ENCODE peak calls at places on chromosomes 6 and 20, in four cellular contexts. A, E, F and L are unnamed samples.

GRCh38 chr6:158131926-158132325 is 36.1 kb downstream of the SERAC1 start:
- DNase-seq in A (peak; percentile 58), E (no peak), F (no peak), L (no peak)

GRCh38 chr6:111423960-111424846 is 58.8 kb downstream of the REV3L start:
- DNase-seq in A (no peak), E (no peak), F (no peak), L (no peak)

GRCh38 chr20:41571006-41571405 is 47.2 kb downstream of the CHD6 start:
- DNase-seq in A (no peak), E (no peak), F (no peak), L (no peak)

GRCh38 chr6:33320315-33321181 is 3.0 kb upstream of the ZBTB22 start:
- DNase-seq in A (no peak), E (no peak), F (no peak), L (no peak)

GRCh38 chr6:133235219-133235618 is 5.9 kb upstream of the EYA4 start:
- DNase-seq in A (no peak), E (no peak), F (no peak), L (no peak)

GRCh38 chr6:40874495-40874894 is 164.5 kb downstream of the UNC5CL start:
- DNase-seq in A (no peak), E (no peak), F (peak; percentile 58), L (no peak)

GRCh38 chr6:117548797-117549301 is 53.5 kb downstream of the GOPC start:
- DNase-seq in A (peak; percentile 77), E (no peak), F (no peak), L (no peak)

GRCh38 chr20:10402938-10403593 is 31.0 kb downstream of the MKKS start:
- DNase-seq in A (no peak), E (no peak), F (no peak), L (no peak)

GRCh38 chr6:157196391-157196790 is 126.9 kb downstream of the TMEM242 start:
- DNase-seq in A (no peak), E (no peak), F (no peak), L (no peak)

GRCh38 chr20:32479012-32479411 is 106.1 kb downstream of the NOL4L start:
- DNase-seq in A (no peak), E (no peak), F (no peak), L (no peak)

GRCh38 chr6:119445666-119446622 is 96.4 kb upstream of the MAN1A1 start:
- DNase-seq in A (no peak), E (no peak), F (no peak), L (no peak)

GRCh38 chr6:108714012-108714773 is 134.0 kb upstream of the ARMC2 start:
- DNase-seq in A (no peak), E (no peak), F (no peak), L (no peak)

GRCh38 chr20:51801220-51801991 is 915 bp downstream of the SALL4 start:
- DNase-seq in A (no peak), E (no peak), F (peak; percentile 71), L (no peak)

GRCh38 chr6:170038717-170039116 is 252.2 kb downstream of the DLL1 start:
- DNase-seq in A (no peak), E (no peak), F (no peak), L (no peak)

GRCh38 chr6:47680056-47680455 is 18.3 kb upstream of the ADGRF4 start:
- DNase-seq in A (no peak), E (no peak), F (no peak), L (no peak)

GRCh38 chr20:24388828-24389325 is 80.6 kb upstream of the SYNDIG1 start:
- DNase-seq in A (no peak), E (no peak), F (no peak), L (no peak)

GRCh38 chr6:71533939-71534379 is 245.3 kb downstream of the OGFRL1 start:
- DNase-seq in A (peak; percentile 2), E (no peak), F (no peak), L (peak; percentile 3)

GRCh38 chr6:134026597-134026996 is 25.8 kb downstream of the SLC2A12 start:
- DNase-seq in A (no peak), E (no peak), F (no peak), L (no peak)

GRCh38 chr20:46931699-46932098 is 37.1 kb downstream of the EYA2 start:
- DNase-seq in A (no peak), E (no peak), F (no peak), L (no peak)

GRCh38 chr6:13375360-13375878 is 47.1 kb upstream of the TBC1D7 start:
- DNase-seq in A (no peak), E (peak; percentile 95), F (no peak), L (no peak)

GRCh38 chr20:25058797-25059486 is 1.0 kb upstream of the ACSS1 start:
- DNase-seq in A (peak; percentile 44), E (no peak), F (no peak), L (no peak)

GRCh38 chr6:165725201-165725600 is 62.2 kb upstream of the PDE10A start:
- DNase-seq in A (no peak), E (no peak), F (no peak), L (no peak)

GRCh38 chr6:113662049-113662655 is 195.0 kb upstream of the MARCKS start:
- DNase-seq in A (no peak), E (no peak), F (no peak), L (no peak)

GRCh38 chr6:93829009-93829408 is 409.6 kb upstream of the EPHA7 start:
- DNase-seq in A (no peak), E (no peak), F (no peak), L (no peak)

GRCh38 chr6:22392711-22393110 is 95.9 kb upstream of the PRL start:
- DNase-seq in A (no peak), E (no peak), F (no peak), L (no peak)

GRCh38 chr6:135163440-135163738 is 17.7 kb upstream of the MYB start:
- DNase-seq in A (no peak), E (peak; percentile 84), F (no peak), L (no peak)

GRCh38 chr20:824916-825315 is 8.6 kb upstream of the FAM110A start:
- DNase-seq in A (no peak), E (no peak), F (no peak), L (no peak)

GRCh38 chr6:57029213-57029612 is 17.3 kb upstream of the KIAA1586 start:
- DNase-seq in A (no peak), E (no peak), F (no peak), L (no peak)

GRCh38 chr20:57513199-57513598 is 11.7 kb downstream of the CTCFL start:
- DNase-seq in A (no peak), E (no peak), F (no peak), L (no peak)

GRCh38 chr6:27281105-27281539 is 31.0 kb downstream of the POM121L2 start:
- DNase-seq in A (no peak), E (no peak), F (no peak), L (peak; percentile 35)

GRCh38 chr6:35724059-35724458 is 12.8 kb upstream of the ARMC12 start:
- DNase-seq in A (no peak), E (no peak), F (no peak), L (no peak)

GRCh38 chr6:14001329-14002012 is 76.7 kb downstream of the RNF182 start:
- DNase-seq in A (peak; percentile 19), E (no peak), F (no peak), L (peak; percentile 95)

GRCh38 chr6:34514593-34515472 is 41.3 kb downstream of the SPDEF start:
- DNase-seq in A (no peak), E (no peak), F (peak; percentile 74), L (no peak)

GRCh38 chr6:78489874-78490273 is 377.5 kb upstream of the IRAK1BP1 start:
- DNase-seq in A (no peak), E (no peak), F (no peak), L (no peak)

GRCh38 chr6:7762758-7763157 is 36.9 kb downstream of the BMP6 start:
- DNase-seq in A (no peak), E (no peak), F (no peak), L (no peak)

GRCh38 chr20:50423758-50424157 is 86.4 kb upstream of the PTPN1 start:
- DNase-seq in A (no peak), E (no peak), F (no peak), L (no peak)

DNA sequence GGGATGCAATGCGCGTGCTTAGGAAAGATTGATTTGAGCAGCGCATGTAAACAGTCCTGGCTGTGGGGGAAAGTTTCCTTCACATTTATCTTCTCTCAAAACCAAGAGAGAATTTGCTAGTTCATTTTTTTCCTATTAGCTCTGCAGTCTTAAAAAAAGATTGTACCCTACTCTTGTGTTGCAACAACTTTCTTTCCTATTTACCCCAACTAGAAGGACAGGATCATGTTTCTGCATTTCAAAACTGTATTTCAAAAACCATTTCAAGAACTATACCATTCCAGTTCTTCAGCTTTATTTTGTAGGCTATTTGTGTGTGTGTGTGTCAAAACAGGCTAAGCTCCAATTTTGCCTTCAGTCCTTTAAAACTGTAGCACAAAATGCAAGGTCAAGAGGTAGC is 473.1 kb downstream of the KIF16B start:
- DNase-seq in A (no peak), E (no peak), F (no peak), L (no peak)
- TF ChIP-seq SRF in A (no peak), E (no peak), F (no peak), L (no peak)

GRCh38 chr6:25963426-25964123 is 973 bp downstream of the TRIM38 start:
- DNase-seq in A (no peak), E (no peak), F (peak; percentile 49), L (no peak)
- TF ChIP-seq SRF in A (no peak), E (no peak), F (no peak), L (no peak)

DNA sequence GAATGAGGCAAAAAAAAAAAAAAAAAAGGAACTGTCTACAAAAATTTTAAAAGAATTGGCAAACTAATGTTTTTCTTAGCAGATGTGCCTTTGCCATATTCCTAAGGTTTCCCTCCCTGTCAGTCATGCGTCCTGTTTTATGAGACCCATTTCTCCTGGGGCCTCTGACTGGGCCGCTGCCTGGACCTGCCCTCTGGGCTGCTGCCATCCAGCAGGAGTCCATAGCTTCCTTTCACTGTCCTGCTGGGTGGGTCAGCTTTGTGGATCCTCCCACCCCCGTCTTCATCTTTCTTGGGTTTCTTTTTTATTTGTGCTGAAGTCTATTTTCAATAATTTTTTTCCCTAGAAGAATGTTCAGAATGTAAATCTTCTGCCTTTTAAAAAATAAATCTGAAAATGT is 110.8 kb upstream of the SCP2D1 start:
- DNase-seq in A (no peak), E (no peak), F (no peak), L (no peak)
- TF ChIP-seq SRF in A (no peak), E (no peak), F (no peak), L (no peak)

GRCh38 chr6:80544500-80545055 is 438.1 kb downstream of the BCKDHB start:
- DNase-seq in A (no peak), E (no peak), F (no peak), L (no peak)
- TF ChIP-seq SRF in A (no peak), E (no peak), F (no peak), L (no peak)

GRCh38 chr20:62795023-62795761 is 1.1 kb upstream of the MRGBP start:
- DNase-seq in A (peak; percentile 77), E (no peak), F (peak; percentile 77), L (no peak)
- TF ChIP-seq SRF in A (no peak), E (no peak), F (no peak), L (no peak)